ENCODE peak calls at places on chromosomes 11 and 22, in eight cellular contexts. I is mucosa of descending colon; W is nephron progenitor cell; G is spleen; M is amniotic stem cell; C is stimulated activated CD4-positive, alpha-beta T cell treated with anti-CD3 and anti-CD28 coated beads, Interleukin-4, amount 100 ng/mL, for 24 hours; B is NCI-H774; K is germinal center. Q is an unnamed sample.

GRCh38 chr11:68649851-68650555 is 34.3 kb upstream of the GAL start:
- DNase-seq in I (no peak), W (no peak), G (no peak), M (no peak), C (no peak), B (no peak), K (no peak), Q (no peak)

GRCh38 chr11:56977324-56977723 is 11.4 kb upstream of the OR5AK2 start:
- DNase-seq in I (no peak), W (no peak), G (no peak), M (no peak), C (no peak), B (no peak), K (no peak), Q (no peak)

GRCh38 chr11:11028017-11028692 is 170.3 kb upstream of the ZBED5 start:
- DNase-seq in I (peak; percentile 59), W (peak; percentile 69), G (peak; percentile 87), M (no peak), C (peak; percentile 77), B (peak; percentile 29), K (peak; percentile 40), Q (no peak)

GRCh38 chr22:36986242-36986821 is 32.9 kb downstream of the TST start:
- DNase-seq in I (no peak), W (peak; percentile 44), G (no peak), M (no peak), C (peak; percentile 51), B (no peak), K (peak; percentile 48), Q (no peak)

GRCh38 chr22:40426671-40427070 is 56.3 kb downstream of the SGSM3 start:
- DNase-seq in I (no peak), W (no peak), G (no peak), M (no peak), C (no peak), B (peak; percentile 83), K (no peak), Q (no peak)

GRCh38 chr11:125141178-125141577 is 23.4 kb upstream of the PKNOX2 start:
- DNase-seq in I (no peak), W (no peak), G (no peak), M (no peak), C (no peak), B (no peak), K (no peak), Q (no peak)

GRCh38 chr11:123880912-123881311 is 4.6 kb downstream of the TMEM225 start:
- DNase-seq in I (no peak), W (no peak), G (no peak), M (no peak), C (no peak), B (no peak), K (no peak), Q (no peak)

GRCh38 chr11:40819230-40819629 is 640.2 kb downstream of the LRRC4C start:
- DNase-seq in I (no peak), W (no peak), G (no peak), M (no peak), C (no peak), B (no peak), K (no peak), Q (no peak)

GRCh38 chr11:73376168-73376802 is at the start of gene RELT:
- DNase-seq in I (peak; percentile 93), W (peak; percentile 97), G (peak; percentile 99), M (peak; percentile 77), C (peak; percentile 92), B (peak; percentile 91), K (peak; percentile 96), Q (peak; percentile 69)

GRCh38 chr11:86802601-86803051 is 2.3 kb downstream of the PRSS23 start:
- DNase-seq in I (no peak), W (no peak), G (no peak), M (no peak), C (peak; percentile 27), B (no peak), K (no peak), Q (no peak)

GRCh38 chr11:76803023-76803422 is 19.9 kb downstream of the TSKU start:
- DNase-seq in I (no peak), W (no peak), G (peak; percentile 33), M (no peak), C (no peak), B (no peak), K (no peak), Q (no peak)

GRCh38 chr11:11389238-11389637 is 36.2 kb upstream of the CSNK2A3 start:
- DNase-seq in I (peak; percentile 61), W (no peak), G (no peak), M (no peak), C (no peak), B (no peak), K (no peak), Q (no peak)

GRCh38 chr11:40425168-40425567 is 1034.3 kb downstream of the LRRC4C start:
- DNase-seq in I (no peak), W (no peak), G (no peak), M (no peak), C (no peak), B (no peak), K (no peak), Q (no peak)

GRCh38 chr11:64599698-64600211 is 8.7 kb downstream of the SLC22A12 start:
- DNase-seq in I (peak; percentile 27), W (no peak), G (no peak), M (no peak), C (no peak), B (no peak), K (no peak), Q (no peak)

GRCh38 chr11:85575388-85575787 is 51.8 kb downstream of the DLG2 start:
- DNase-seq in I (no peak), W (no peak), G (no peak), M (no peak), C (no peak), B (no peak), K (no peak), Q (no peak)

GRCh38 chr11:73140213-73141030 is 1.7 kb downstream of the FCHSD2 start:
- DNase-seq in I (no peak), W (peak; percentile 49), G (peak; percentile 84), M (no peak), C (peak; percentile 12), B (no peak), K (no peak), Q (no peak)

GRCh38 chr11:134956461-134957209 is 544.6 kb upstream of the B3GAT1 start:
- DNase-seq in I (no peak), W (no peak), G (no peak), M (no peak), C (no peak), B (no peak), K (no peak), Q (no peak)

GRCh38 chr11:111414936-111415335 is 35.9 kb upstream of the POU2AF1 start:
- DNase-seq in I (no peak), W (no peak), G (no peak), M (no peak), C (no peak), B (no peak), K (peak; percentile 35), Q (no peak)